ENCODE peak calls at places on chromosomes 6 and 20, in four cellular contexts. V is HL-60, U is GM12878, K is K562. W is an unnamed sample.

GRCh38 chr6:28709478-28710349 is 184.0 kb downstream of the GPX5 start:
- DNase-seq in V (no peak), U (no peak), K (peak; percentile 39), W (no peak)

GRCh38 chr20:14710941-14711340 is 373.5 kb upstream of the FLRT3 start:
- DNase-seq in V (no peak), U (no peak), K (no peak), W (no peak)

GRCh38 chr20:10476319-10476724 is 41.2 kb downstream of the SLX4IP start:
- DNase-seq in V (peak; percentile 76), U (peak; percentile 60), K (peak; percentile 23), W (no peak)

GRCh38 chr6:158152659-158153058 is 15.4 kb downstream of the SERAC1 start:
- DNase-seq in V (no peak), U (no peak), K (no peak), W (no peak)

GRCh38 chr20:48933017-48933766 is 11.7 kb downstream of the ARFGEF2 start:
- DNase-seq in V (no peak), U (no peak), K (no peak), W (no peak)

GRCh38 chr20:45235995-45236394 is 14.8 kb downstream of the SEMG2 start:
- DNase-seq in V (no peak), U (no peak), K (peak; percentile 13), W (no peak)

GRCh38 chr20:53124075-53124532 is 151.9 kb downstream of the TSHZ2 start:
- DNase-seq in V (no peak), U (no peak), K (peak; percentile 10), W (no peak)

GRCh38 chr20:5141615-5142014 is 14.8 kb downstream of the CDS2 start:
- DNase-seq in V (no peak), U (no peak), K (no peak), W (no peak)

GRCh38 chr6:54847799-54848597 is 1.4 kb downstream of the FAM83B start:
- DNase-seq in V (no peak), U (no peak), K (no peak), W (no peak)

GRCh38 chr6:53960311-53960710 is 150.9 kb upstream of the MLIP start:
- DNase-seq in V (no peak), U (no peak), K (no peak), W (no peak)

GRCh38 chr6:80022803-80023202 is 18.4 kb downstream of the TTK start:
- DNase-seq in V (no peak), U (no peak), K (no peak), W (no peak)

GRCh38 chr6:90168693-90169131 is 127.9 kb downstream of the BACH2 start:
- DNase-seq in V (no peak), U (no peak), K (no peak), W (no peak)

GRCh38 chr6:40803897-40804702 is 216.9 kb upstream of the LRFN2 start:
- DNase-seq in V (peak; percentile 10), U (no peak), K (no peak), W (no peak)

GRCh38 chr20:58571942-58572666 is 56.9 kb upstream of the APCDD1L start:
- DNase-seq in V (no peak), U (no peak), K (no peak), W (no peak)

GRCh38 chr6:41451039-41451438 is 95.1 kb upstream of the FOXP4 start:
- DNase-seq in V (no peak), U (no peak), K (peak; percentile 56), W (no peak)

GRCh38 chr6:121522265-121522664 is 86.8 kb downstream of the GJA1 start:
- DNase-seq in V (no peak), U (no peak), K (no peak), W (no peak)

GRCh38 chr6:119985952-119986736 is 636.6 kb upstream of the MAN1A1 start:
- DNase-seq in V (no peak), U (no peak), K (no peak), W (no peak)

GRCh38 chr6:82408952-82409421 is 45.4 kb downstream of the TPBG start:
- DNase-seq in V (no peak), U (no peak), K (no peak), W (no peak)

GRCh38 chr6:170004585-170005210 is 253.3 kb downstream of the ERMARD start:
- DNase-seq in V (no peak), U (no peak), K (no peak), W (no peak)

GRCh38 chr20:8721098-8721497 is 347.8 kb upstream of the PLCB4 start:
- DNase-seq in V (no peak), U (peak; percentile 7), K (no peak), W (no peak)

GRCh38 chr6:168105813-168106660 is 27.0 kb upstream of the FRMD1 start:
- DNase-seq in V (no peak), U (no peak), K (peak; percentile 31), W (no peak)

GRCh38 chr6:31145386-31145785 is 6.5 kb upstream of the PSORS1C2 start:
- DNase-seq in V (no peak), U (no peak), K (no peak), W (no peak)

GRCh38 chr6:163133691-163134090 is 280.8 kb upstream of the QKI start:
- DNase-seq in V (no peak), U (no peak), K (no peak), W (no peak)

GRCh38 chr20:38842558-38842981 is 37.1 kb downstream of the PPP1R16B start:
- DNase-seq in V (no peak), U (peak; percentile 91), K (no peak), W (peak; percentile 61)

GRCh38 chr6:102298066-102298465 is 904.6 kb downstream of the GRIK2 start:
- DNase-seq in V (no peak), U (no peak), K (no peak), W (no peak)

GRCh38 chr6:22102671-22103070 is 194.2 kb downstream of the PRL start:
- DNase-seq in V (no peak), U (peak; percentile 68), K (no peak), W (no peak)

GRCh38 chr6:1885576-1886003 is 275.9 kb downstream of the FOXC1 start:
- DNase-seq in V (no peak), U (no peak), K (no peak), W (no peak)

GRCh38 chr20:6623989-6624388 is 143.5 kb upstream of the BMP2 start:
- DNase-seq in V (no peak), U (peak; percentile 66), K (no peak), W (no peak)

GRCh38 chr20:25464501-25465204 is 57.2 kb downstream of the GINS1 start:
- DNase-seq in V (no peak), U (no peak), K (no peak), W (no peak)

GRCh38 chr6:53896237-53896636 is 101.4 kb downstream of the LRRC1 start:
- DNase-seq in V (no peak), U (no peak), K (no peak), W (no peak)

GRCh38 chr20:4087923-4088322 is 72.6 kb upstream of the RNF24 start:
- DNase-seq in V (no peak), U (no peak), K (no peak), W (no peak)

GRCh38 chr6:158361961-158362634 is 49.8 kb downstream of the TULP4 start:
- DNase-seq in V (no peak), U (no peak), K (no peak), W (no peak)

GRCh38 chr6:5367510-5367909 is 106.2 kb downstream of the FARS2 start:
- DNase-seq in V (no peak), U (no peak), K (no peak), W (no peak)

GRCh38 chr6:5365430-5366195 is 104.3 kb downstream of the FARS2 start:
- DNase-seq in V (no peak), U (no peak), K (no peak), W (no peak)

GRCh38 chr6:5361371-5361770 is 100.1 kb downstream of the FARS2 start:
- DNase-seq in V (no peak), U (no peak), K (no peak), W (no peak)

GRCh38 chr6:5366941-5367340 is 105.6 kb downstream of the FARS2 start:
- DNase-seq in V (no peak), U (no peak), K (no peak), W (no peak)
- TF ChIP-seq POLR2AphosphoS5 in V (no peak), U (no peak), K (no peak), W (no peak)

GRCh38 chr6:113954653-113955052 is 16.3 kb downstream of the HDAC2 start:
- DNase-seq in V (no peak), U (no peak), K (no peak), W (no peak)
- TF ChIP-seq SPI1 in V (no peak), U (no peak), K (no peak), W (no peak)

GRCh38 chr6:117397536-117398227 is 28.1 kb downstream of the ROS1 start:
- DNase-seq in V (peak; percentile 0), U (no peak), K (no peak), W (no peak)

GRCh38 chr6:117399126-117399525 is 26.6 kb downstream of the ROS1 start:
- DNase-seq in V (no peak), U (no peak), K (no peak), W (no peak)

GRCh38 chr6:117399924-117400323 is 25.8 kb downstream of the ROS1 start:
- DNase-seq in V (no peak), U (no peak), K (no peak), W (no peak)

GRCh38 chr6:117404548-117404947 is 21.2 kb downstream of the ROS1 start:
- DNase-seq in V (no peak), U (no peak), K (no peak), W (no peak)

GRCh38 chr6:117401799-117402198 is 23.9 kb downstream of the ROS1 start:
- DNase-seq in V (no peak), U (no peak), K (no peak), W (no peak)
- TF ChIP-seq POLR2AphosphoS5 in V (no peak), U (no peak), K (no peak), W (no peak)

DNA sequence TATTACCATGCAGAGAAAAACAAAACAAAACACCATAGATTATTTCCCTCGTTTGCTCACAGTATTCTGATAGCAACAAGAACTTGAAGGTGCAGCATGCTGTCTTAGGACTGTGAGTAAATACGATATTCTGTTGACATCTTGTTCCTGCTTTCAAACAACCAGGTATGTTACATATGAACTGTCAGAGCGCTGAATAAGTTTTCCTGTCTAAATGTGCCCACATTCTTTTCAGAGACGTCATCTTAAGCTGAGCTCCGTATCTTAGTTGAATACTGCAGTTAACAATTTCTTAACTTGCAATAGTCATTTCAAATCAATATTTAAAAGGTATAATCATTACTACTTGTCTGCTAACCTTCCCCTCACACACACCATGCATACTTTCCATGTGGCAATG is 140.0 kb downstream of the BTBD9 start:
- DNase-seq in V (no peak), U (no peak), K (no peak), W (no peak)
- TF ChIP-seq SPI1 in V (no peak), U (no peak), K (no peak), W (no peak)

DNA sequence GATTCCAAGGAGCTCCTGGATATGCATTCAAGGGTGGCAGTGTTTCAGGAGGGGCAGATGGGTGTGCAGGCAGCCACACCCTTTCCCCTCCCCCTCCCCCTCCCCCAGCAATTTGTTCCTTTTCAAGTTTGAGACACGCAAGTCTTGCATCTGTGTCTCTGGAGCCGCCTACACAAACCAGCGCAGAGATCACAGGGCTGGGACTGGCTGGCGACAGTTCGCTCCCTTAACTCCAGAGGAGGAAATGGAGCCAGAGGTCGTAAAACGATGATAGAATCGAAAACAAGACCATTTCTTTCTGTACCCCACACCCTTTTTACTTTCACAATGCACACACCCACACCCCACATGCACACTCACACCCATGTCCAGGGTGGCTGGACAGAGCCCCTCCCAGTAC is 163.1 kb downstream of the LY86 start:
- DNase-seq in V (no peak), U (no peak), K (peak; percentile 33), W (no peak)
- TF ChIP-seq POLR2AphosphoS5 in V (no peak), U (no peak), K (no peak), W (no peak)